ENCODE peak calls at places on chromosome 21, in nine cellular contexts. V is neuronal stem cell, J is MM.1S, O is OCI-LY7, S is H9, Y is K562, C is neural progenitor cell, K is mammary epithelial cell, H is hepatocyte. I is an unnamed sample.

GRCh38 chr21:45542242-45542666 is at the start of gene SLC19A1:
- DNase-seq in V (peak; percentile 54), J (peak; percentile 87), O (peak; percentile 73), S (peak; percentile 34), Y (peak; percentile 98), C (peak; percentile 82), K (peak; percentile 22), H (peak; percentile 88), I (no peak)

GRCh38 chr21:41258617-41259016 is 58.0 kb upstream of the FAM3B start:
- DNase-seq in V (no peak), J (no peak), O (no peak), S (no peak), Y (no peak), C (no peak), K (no peak), H (no peak), I (no peak)

GRCh38 chr21:15121097-15121654 is 56.4 kb upstream of the NRIP1 start:
- DNase-seq in V (no peak), J (no peak), O (no peak), S (no peak), Y (no peak), C (no peak), K (no peak), H (no peak), I (no peak)

GRCh38 chr21:16323586-16323985 is 593.8 kb downstream of the USP25 start:
- DNase-seq in V (no peak), J (no peak), O (no peak), S (no peak), Y (no peak), C (no peak), K (no peak), H (no peak), I (no peak)

GRCh38 chr21:42236014-42236413 is 17.1 kb downstream of the ABCG1 start:
- DNase-seq in V (no peak), J (no peak), O (no peak), S (no peak), Y (no peak), C (no peak), K (no peak), H (no peak), I (no peak)

GRCh38 chr21:26293291-26293946 is 122.8 kb upstream of the APP start:
- DNase-seq in V (no peak), J (no peak), O (no peak), S (no peak), Y (no peak), C (no peak), K (no peak), H (no peak), I (no peak)

GRCh38 chr21:38258803-38259485 is 2.2 kb downstream of the KCNJ15 start:
- DNase-seq in V (no peak), J (no peak), O (no peak), S (no peak), Y (no peak), C (no peak), K (no peak), H (peak; percentile 44), I (no peak)

GRCh38 chr21:45294509-45295291 is 7.0 kb upstream of the POFUT2 start:
- DNase-seq in V (no peak), J (no peak), O (no peak), S (peak; percentile 74), Y (no peak), C (no peak), K (no peak), H (peak; percentile 92), I (no peak)

GRCh38 chr21:45157932-45158331 is 83.6 kb downstream of the ADARB1 start:
- DNase-seq in V (no peak), J (no peak), O (no peak), S (peak; percentile 27), Y (no peak), C (no peak), K (no peak), H (no peak), I (no peak)

GRCh38 chr21:25313891-25314646 is 293.2 kb downstream of the MRPL39 start:
- DNase-seq in V (no peak), J (no peak), O (no peak), S (no peak), Y (no peak), C (no peak), K (no peak), H (no peak), I (no peak)

GRCh38 chr21:38223893-38224540 is 32.8 kb upstream of the KCNJ15 start:
- DNase-seq in V (peak; percentile 49), J (no peak), O (peak; percentile 56), S (no peak), Y (no peak), C (peak; percentile 42), K (peak; percentile 37), H (no peak), I (no peak)

GRCh38 chr21:41956926-41957729 is 3.3 kb upstream of the C2CD2 start:
- DNase-seq in V (no peak), J (no peak), O (no peak), S (no peak), Y (peak; percentile 68), C (no peak), K (peak; percentile 68), H (no peak), I (no peak)

GRCh38 chr21:42781150-42781980 is 98.0 kb downstream of the WDR4 start:
- DNase-seq in V (no peak), J (no peak), O (no peak), S (peak; percentile 77), Y (no peak), C (peak; percentile 49), K (peak; percentile 27), H (peak; percentile 70), I (peak; percentile 32)

GRCh38 chr21:10273196-10273595 is 248.2 kb upstream of the TPTE start:
- DNase-seq in V (no peak), J (no peak), O (no peak), S (no peak), Y (no peak), C (no peak), K (no peak), H (no peak), I (no peak)

GRCh38 chr21:44759628-44760285 is 41.9 kb downstream of the UBE2G2 start:
- DNase-seq in V (no peak), J (no peak), O (no peak), S (peak; percentile 19), Y (no peak), C (no peak), K (no peak), H (no peak), I (no peak)

GRCh38 chr21:45989355-45990048 is 7.9 kb downstream of the COL6A1 start:
- DNase-seq in V (no peak), J (no peak), O (no peak), S (no peak), Y (no peak), C (no peak), K (no peak), H (no peak), I (no peak)

GRCh38 chr21:39633043-39633442 is 20.3 kb downstream of the B3GALT5 start:
- DNase-seq in V (no peak), J (no peak), O (no peak), S (no peak), Y (no peak), C (no peak), K (peak; percentile 27), H (peak; percentile 59), I (no peak)

GRCh38 chr21:37793660-37794059 is 122.6 kb downstream of the KCNJ6 start:
- DNase-seq in V (no peak), J (peak; percentile 62), O (no peak), S (no peak), Y (no peak), C (no peak), K (no peak), H (no peak), I (no peak)

GRCh38 chr21:28543975-28544374 is 448.7 kb downstream of the LTN1 start:
- DNase-seq in V (no peak), J (no peak), O (no peak), S (no peak), Y (no peak), C (no peak), K (no peak), H (no peak), I (no peak)
- H2AFZ ChIP-seq in V (no peak overlapping the region), J (no peak overlapping the region), O (no peak overlapping the region), S (no peak overlapping the region), Y (no peak overlapping the region), C (no peak overlapping the region), K (no peak overlapping the region), H (no peak overlapping the region), I (no peak overlapping the region)

DNA sequence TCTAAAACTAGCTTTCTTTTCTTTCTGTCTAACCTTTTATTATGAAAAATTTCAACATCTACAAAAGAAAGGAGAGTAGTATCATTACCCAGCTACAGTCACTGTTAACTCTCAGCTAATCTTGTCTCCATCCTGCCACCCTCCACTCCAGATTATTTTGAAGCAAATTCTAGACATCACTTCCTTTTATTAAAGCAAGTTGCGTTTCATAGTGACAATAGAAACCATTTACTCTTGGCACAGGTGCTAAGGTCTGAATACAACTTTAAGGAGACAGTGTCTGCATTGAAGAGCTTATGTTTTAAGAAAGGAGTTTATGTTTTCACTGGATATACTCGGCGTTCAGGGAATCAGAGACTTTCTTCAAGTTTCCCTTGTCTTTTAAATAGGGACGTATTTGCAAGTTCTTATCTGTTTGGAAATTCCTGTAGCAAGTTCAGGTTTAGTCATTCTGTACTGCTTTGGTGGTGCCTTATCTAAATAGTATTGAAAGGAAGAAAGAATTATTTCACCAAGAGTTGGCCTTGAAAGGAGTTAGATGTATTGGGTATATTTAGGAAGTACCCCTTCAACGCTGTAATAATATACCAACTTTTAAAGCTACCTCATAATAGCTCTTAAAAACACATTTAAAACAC is 42.7 kb downstream of the ITSN1 start:
- DNase-seq in V (no peak), J (peak; percentile 89), O (no peak), S (no peak), Y (no peak), C (no peak), K (no peak), H (no peak), I (peak; percentile 19)
- H2AFZ ChIP-seq in V (no peak overlapping the region), J (peak overlapping the region; percentile 44), O (no peak overlapping the region), S (no peak overlapping the region), Y (peak overlapping the region; percentile 2), C (no peak overlapping the region), K (no peak overlapping the region), H (no peak overlapping the region), I (no peak overlapping the region)

DNA sequence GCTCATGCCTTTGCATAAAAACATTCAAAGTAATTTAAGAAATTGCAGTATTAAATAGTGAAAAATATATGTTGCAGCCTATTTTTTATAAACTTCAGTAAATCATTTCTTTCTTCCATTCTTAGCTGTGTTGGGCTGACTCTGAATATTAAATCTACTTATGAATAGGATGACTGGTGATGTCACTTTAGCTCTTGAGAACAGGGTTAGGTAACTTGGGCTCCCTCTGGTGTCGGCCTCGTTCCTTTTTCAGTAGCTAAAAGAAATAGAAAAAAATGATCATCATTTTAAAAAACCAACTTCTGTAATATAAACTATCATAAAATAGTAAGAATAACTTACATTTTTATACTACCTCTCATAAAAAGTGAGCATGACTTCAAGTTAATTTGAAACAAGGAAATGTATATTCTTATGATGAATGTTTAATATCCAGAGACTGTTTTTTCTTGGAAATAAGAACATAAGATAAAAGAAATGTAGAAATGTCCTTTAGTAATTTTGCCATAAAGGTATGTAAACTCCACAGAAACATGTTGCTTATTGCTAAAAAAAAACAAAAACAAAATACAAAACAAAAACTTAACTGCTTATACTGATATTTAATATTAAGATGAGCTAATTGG is 26.8 kb upstream of the NCAM2 start:
- DNase-seq in V (peak; percentile 23), J (peak; percentile 70), O (peak; percentile 2), S (peak; percentile 35), Y (peak; percentile 33), C (peak; percentile 49), K (no peak), H (peak; percentile 81), I (peak; percentile 18)
- H2AFZ ChIP-seq in V (no peak overlapping the region), J (no peak overlapping the region), O (no peak overlapping the region), S (no peak overlapping the region), Y (no peak overlapping the region), C (no peak overlapping the region), K (no peak overlapping the region), H (no peak overlapping the region), I (no peak overlapping the region)

GRCh38 chr21:27622636-27623035 is 655.7 kb upstream of the ADAMTS5 start:
- DNase-seq in V (no peak), J (no peak), O (no peak), S (no peak), Y (no peak), C (no peak), K (no peak), H (no peak), I (no peak)
- H2AFZ ChIP-seq in V (no peak overlapping the region), J (no peak overlapping the region), O (no peak overlapping the region), S (no peak overlapping the region), Y (no peak overlapping the region), C (no peak overlapping the region), K (no peak overlapping the region), H (no peak overlapping the region), I (no peak overlapping the region)

I was measured in HepG2.